ENCODE peak calls at places on chromosomes 3 and 15, in five cellular contexts. G is T-helper 17 cell, T is hypothalamus, I is HuH-7.5, U is AG08396. M is an unnamed sample.

GRCh38 chr3:39275052-39275451 is 4.8 kb downstream of the CX3CR1 start:
- DNase-seq in G (no peak), T (no peak), I (no peak), U (no peak), M (no peak)

GRCh38 chr3:14177580-14178246 is 688 bp downstream of the XPC start:
- DNase-seq in G (no peak), T (no peak), I (no peak), U (no peak), M (no peak)

GRCh38 chr15:57917998-57918397 is 147.5 kb downstream of the ALDH1A2 start:
- DNase-seq in G (no peak), T (no peak), I (no peak), U (no peak), M (no peak)

GRCh38 chr3:97979610-97980009 is 7.4 kb upstream of the RIOX2 start:
- DNase-seq in G (no peak), T (no peak), I (no peak), U (no peak), M (no peak)

GRCh38 chr3:64221564-64222257 is 3.6 kb downstream of the PRICKLE2 start:
- DNase-seq in G (no peak), T (no peak), I (no peak), U (no peak), M (no peak)

GRCh38 chr3:145333931-145334330 is 827.1 kb downstream of the PLOD2 start:
- DNase-seq in G (no peak), T (no peak), I (peak; percentile 21), U (no peak), M (no peak)

GRCh38 chr3:170054204-170054603 is 16.4 kb downstream of the GPR160 start:
- DNase-seq in G (no peak), T (no peak), I (no peak), U (no peak), M (no peak)

GRCh38 chr3:184391266-184391665 is 11.4 kb downstream of the CHRD start:
- DNase-seq in G (no peak), T (no peak), I (no peak), U (no peak), M (no peak)